ENCODE peak calls at places on chromosomes 7 and 10, in ten cellular contexts. W, L, R, N, V, A, K, E, Y and S are unnamed samples. For H3K9me3, the result is how much of the 10 kb centered on the place peaks cover.

GRCh38 chr7:68187549-68187948 is 1190.9 kb downstream of the TYW1 start:
- DNase-seq in A (no peak), K (no peak), L (no peak), W (no peak), V (no peak), Y (no peak), N (no peak), E (no peak), R (no peak), S (no peak)

GRCh38 chr10:16788778-16789177 is 28.4 kb downstream of the RSU1 start:
- DNase-seq in E (no peak), K (no peak), L (no peak), V (no peak), W (no peak), R (no peak), A (no peak), Y (no peak), N (no peak), S (no peak)

GRCh38 chr7:153061913-153062528 is 302.5 kb downstream of the ACTR3B start:
- DNase-seq in A (no peak), Y (no peak), N (no peak), E (no peak), V (no peak), R (no peak), L (no peak), K (no peak), W (no peak), S (no peak)

GRCh38 chr10:52571516-52572182 is 200.9 kb downstream of the MBL2 start:
- DNase-seq in L (no peak), R (no peak), N (no peak), V (no peak), E (no peak), Y (no peak), A (no peak), K (no peak), W (no peak), S (no peak)

GRCh38 chr7:18356195-18356645 is 139.3 kb upstream of the HDAC9 start:
- DNase-seq in E (peak), A (no peak), W (no peak), V (no peak), L (no peak), N (no peak), R (peak), Y (no peak), K (no peak), S (no peak)

GRCh38 chr10:132292972-132293415 is 14.8 kb downstream of the STK32C start:
- DNase-seq in W (no peak), N (no peak), E (no peak), K (peak), V (no peak), Y (peak), R (no peak), A (no peak), L (peak), S (no peak)

GRCh38 chr7:623464-623863 is 103.0 kb upstream of the DNAAF5 start:
- DNase-seq in E (no peak), K (no peak), A (no peak), N (no peak), L (peak), W (no peak), V (no peak), R (no peak), Y (no peak), S (no peak)

GRCh38 chr7:150502519-150502918 is 12.2 kb upstream of the GIMAP7 start:
- DNase-seq in K (no peak), Y (no peak), N (no peak), V (no peak), E (no peak), L (no peak), R (no peak), W (no peak), A (no peak), S (no peak)

GRCh38 chr7:94436018-94436604 is 41.4 kb downstream of the COL1A2 start:
- DNase-seq in Y (no peak), E (peak), V (peak), A (peak), L (no peak), N (peak), W (peak), R (peak), K (peak), S (no peak)

GRCh38 chr7:4132221-4132620 is 549.9 kb upstream of the FOXK1 start:
- DNase-seq in K (no peak), W (no peak), L (peak), N (no peak), A (no peak), V (no peak), Y (no peak), R (no peak), E (no peak), S (no peak)

GRCh38 chr7:151107882-151108281 is 21.6 kb downstream of the AGAP3 start:
- DNase-seq in E (no peak), W (no peak), Y (no peak), R (no peak), A (no peak), N (no peak), L (no peak), V (no peak), K (no peak), S (no peak)

GRCh38 chr7:25786958-25787730 is 364.9 kb upstream of the NFE2L3 start:
- DNase-seq in N (no peak), A (no peak), K (no peak), L (no peak), E (peak), V (no peak), R (peak), Y (no peak), W (no peak), S (no peak)

GRCh38 chr10:119209050-119209735 is 1.8 kb downstream of the GRK5 start:
- DNase-seq in V (peak), Y (peak), K (peak), E (peak), A (peak), W (peak), N (peak), L (peak), R (peak), S (peak)

GRCh38 chr7:22841954-22842353 is 19.3 kb upstream of the TOMM7 start:
- DNase-seq in W (no peak), V (no peak), R (no peak), A (no peak), K (peak), L (no peak), N (no peak), Y (no peak), E (peak), S (no peak)

GRCh38 chr10:115355162-115355760 is 262.1 kb downstream of the ATRNL1 start:
- DNase-seq in R (peak), L (no peak), K (no peak), A (peak), N (no peak), V (peak), E (peak), Y (no peak), W (no peak), S (no peak)

GRCh38 chr7:115004121-115004520 is 82.2 kb downstream of the MDFIC start:
- DNase-seq in K (no peak), V (peak), E (no peak), Y (no peak), R (no peak), N (no peak), L (no peak), A (no peak), W (no peak), S (no peak)

GRCh38 chr10:100912609-100913469 is at the start of gene SLF2:
- DNase-seq in K (peak), V (peak), N (peak), A (peak), E (peak), R (peak), Y (peak), W (peak), L (peak), S (peak)

DNA sequence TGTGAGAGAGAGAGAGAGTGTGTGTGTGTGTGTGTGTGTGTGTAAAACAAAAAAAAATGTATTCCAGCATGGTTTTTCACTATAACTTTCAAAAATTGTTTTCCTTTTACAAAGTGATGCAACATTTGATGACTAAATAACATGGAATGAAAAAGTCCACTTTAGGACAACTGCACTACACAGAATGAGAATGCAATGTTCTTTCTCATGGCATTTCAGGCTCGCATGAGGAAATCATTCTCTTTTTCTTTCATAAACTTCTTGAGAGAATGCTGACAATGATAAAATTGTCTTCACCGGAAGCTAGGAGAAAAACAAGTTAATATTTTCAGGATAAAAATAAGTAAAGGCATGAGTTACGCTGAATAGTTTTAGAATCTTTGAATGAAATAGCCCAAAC is 53.7 kb downstream of the SLC16A12 start:
- DNase-seq in R (peak), K (no peak), E (peak), Y (no peak), A (no peak), N (no peak), L (no peak), V (peak), W (no peak), S (no peak)
- H3K27ac ChIP-seq in R (peak), K (no peak), E (peak), Y (peak), A (no peak), N (no peak), L (peak), V (no peak), W (no peak), S (peak)

DNA sequence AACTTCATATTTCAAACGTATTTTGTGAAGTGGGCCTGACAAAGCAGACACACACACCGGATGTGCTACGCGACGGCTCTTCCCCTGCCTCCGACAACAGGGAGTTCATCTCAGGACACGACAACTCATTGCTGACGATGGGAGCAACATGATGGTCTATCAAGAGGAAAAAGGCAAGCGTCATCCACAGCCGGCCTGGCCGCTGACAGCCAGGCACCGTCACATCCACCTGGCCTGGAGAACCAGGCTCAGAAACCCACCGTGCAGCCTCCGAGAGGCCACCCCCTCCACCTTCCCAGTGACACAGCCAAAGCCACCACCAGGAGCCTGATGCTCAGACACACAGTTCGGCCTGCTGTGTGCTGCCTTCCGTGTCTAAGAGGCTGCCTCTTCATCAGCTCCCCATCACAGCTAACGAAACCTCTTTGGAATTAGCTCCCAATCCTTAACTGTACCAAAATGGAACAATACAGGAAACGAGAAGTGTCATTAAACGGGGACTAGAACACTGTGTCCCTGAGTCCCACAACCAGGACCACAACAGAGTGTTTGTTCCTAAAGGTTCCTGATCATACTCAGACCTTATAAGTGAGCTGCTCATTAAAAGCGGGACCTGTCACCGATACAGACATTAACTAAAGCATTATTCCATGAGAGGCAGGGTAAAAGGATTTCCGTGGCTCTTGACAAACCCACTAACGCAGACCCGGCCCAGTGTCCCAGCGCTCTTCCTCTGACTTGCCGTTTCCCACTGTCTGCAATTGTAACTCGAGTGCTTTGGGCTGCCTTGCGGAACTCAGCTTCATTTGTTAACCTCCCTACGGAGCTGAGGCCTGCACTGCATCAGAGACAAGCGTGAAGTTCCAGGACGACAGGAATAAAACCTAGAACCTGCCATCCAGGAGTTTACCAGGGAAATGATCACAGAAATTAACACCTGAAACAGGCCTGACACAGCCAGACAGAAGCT is 76.6 kb downstream of the SFMBT2 start:
- DNase-seq in A (peak), W (no peak), V (no peak), R (peak), N (no peak), Y (no peak), K (no peak), L (no peak), E (peak), S (no peak)
- H3K9me3 ChIP-seq in A (under half), W (under half), V (under half), R (under half), N (under half), Y (under half), K (under half), L (under half), E (under half), S (under half)

GRCh38 chr7:130899638-130900401 is 165.8 kb upstream of the KLF14 start:
- DNase-seq in V (no peak), A (no peak), W (no peak), N (no peak), E (no peak), R (no peak), K (no peak), Y (no peak), L (no peak), S (no peak)

GRCh38 chr7:130899071-130899451 is 165.1 kb upstream of the KLF14 start:
- DNase-seq in W (no peak), Y (no peak), N (no peak), A (no peak), R (no peak), L (no peak), E (no peak), V (no peak), K (no peak), S (no peak)

GRCh38 chr7:130896898-130897514 is 163.0 kb upstream of the KLF14 start:
- DNase-seq in R (peak), K (no peak), W (peak), E (peak), N (peak), V (peak), L (peak), A (peak), Y (peak), S (peak)

GRCh38 chr7:130896051-130896881 is 162.3 kb upstream of the KLF14 start:
- DNase-seq in N (no peak), K (no peak), V (no peak), R (peak), L (no peak), W (no peak), A (no peak), E (peak), Y (no peak), S (no peak)

DNA sequence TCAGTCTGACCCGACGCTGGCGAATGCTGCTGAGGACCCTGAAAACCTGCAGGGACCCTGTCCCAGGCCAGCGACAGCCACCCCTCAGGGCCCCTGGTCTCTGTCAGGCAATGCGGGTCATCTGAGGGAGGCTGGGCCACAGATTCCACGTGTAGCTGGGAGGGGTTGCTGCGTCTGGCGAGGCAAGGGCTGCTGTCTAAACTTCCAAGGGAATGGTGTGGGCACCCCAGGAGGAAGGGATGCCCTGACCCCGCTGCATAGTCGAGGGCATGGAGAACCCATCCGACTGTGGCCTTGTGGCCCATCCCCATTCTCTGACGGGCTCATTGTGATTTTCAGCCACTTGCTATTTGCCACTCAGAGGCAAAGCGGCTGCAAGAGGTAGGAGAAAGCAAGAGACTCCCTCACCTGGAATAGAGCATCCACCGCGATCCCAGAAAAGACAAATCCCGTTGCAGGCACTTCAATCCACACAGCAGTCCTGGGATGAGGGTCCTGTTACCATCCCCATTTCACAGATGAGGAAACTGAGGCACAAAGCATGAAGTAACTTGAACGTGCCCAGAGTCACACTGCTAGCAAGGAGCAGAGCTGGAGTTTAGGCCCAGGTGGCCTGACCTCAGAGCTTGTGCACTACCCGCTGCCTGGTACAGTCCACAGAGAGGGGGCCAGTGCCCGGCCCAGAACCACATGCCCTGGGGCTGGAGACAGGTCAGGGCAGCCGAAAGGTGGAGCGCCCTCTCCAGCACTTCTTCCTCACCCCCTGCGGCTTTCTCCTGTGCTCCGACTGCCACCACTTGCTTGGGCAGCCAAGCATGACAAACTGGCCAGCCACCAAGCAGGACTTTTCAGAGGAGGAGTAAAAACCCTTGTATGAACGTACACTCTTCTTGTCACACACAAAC is 163.8 kb upstream of the KLF14 start:
- DNase-seq in N (peak), V (peak), L (no peak), R (no peak), Y (no peak), E (no peak), A (no peak), K (no peak), W (no peak), S (no peak)
- H3K27ac ChIP-seq in N (peak), V (no peak), L (peak), R (no peak), Y (peak), E (peak), A (peak), K (peak), W (peak), S (peak)

DNA sequence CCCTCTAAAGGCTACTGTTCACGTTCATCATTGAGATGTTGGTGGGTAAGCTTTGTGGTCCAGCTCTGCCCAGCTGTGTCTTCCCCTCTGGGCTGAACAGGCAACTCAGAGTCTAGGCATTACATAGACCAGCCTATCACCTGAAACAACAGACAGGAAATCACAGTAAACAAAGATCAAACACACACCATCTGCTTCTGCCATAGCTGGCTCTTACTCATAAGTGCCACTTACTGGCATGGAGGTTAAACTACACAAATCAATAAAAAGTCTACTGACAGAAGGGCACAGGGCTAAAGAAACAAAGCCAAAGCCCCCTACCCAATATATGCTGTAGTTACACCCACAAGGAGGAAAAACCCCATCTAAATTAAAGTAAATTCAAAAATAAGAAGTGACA is 35.0 kb downstream of the SEPTIN14 start:
- DNase-seq in E (no peak), V (no peak), N (no peak), R (no peak), A (no peak), K (no peak), Y (no peak), W (no peak), L (no peak), S (no peak)
- H3K9me3 ChIP-seq in E (under half), V (under half), N (under half), R (under half), A (under half), K (under half), Y (under half), W (under half), L (under half), S (half or more)

GRCh38 chr7:100802951-100803350 is 24.4 kb downstream of the EPHB4 start:
- DNase-seq in A (peak), W (no peak), Y (no peak), N (no peak), L (no peak), E (no peak), K (no peak), R (no peak), V (no peak), S (no peak)

GRCh38 chr7:100804681-100805431 is 22.5 kb downstream of the EPHB4 start:
- DNase-seq in W (no peak), R (no peak), Y (no peak), L (no peak), K (no peak), E (no peak), A (no peak), V (peak), N (no peak), S (no peak)

GRCh38 chr7:100808354-100808875 is 18.9 kb downstream of the EPHB4 start:
- DNase-seq in E (no peak), K (no peak), A (no peak), N (no peak), V (no peak), L (no peak), R (no peak), W (no peak), Y (no peak), S (no peak)

GRCh38 chr7:100803398-100804161 is 23.7 kb downstream of the EPHB4 start:
- DNase-seq in W (peak), V (peak), E (peak), A (peak), Y (peak), K (peak), L (peak), R (peak), N (peak), S (peak)

DNA sequence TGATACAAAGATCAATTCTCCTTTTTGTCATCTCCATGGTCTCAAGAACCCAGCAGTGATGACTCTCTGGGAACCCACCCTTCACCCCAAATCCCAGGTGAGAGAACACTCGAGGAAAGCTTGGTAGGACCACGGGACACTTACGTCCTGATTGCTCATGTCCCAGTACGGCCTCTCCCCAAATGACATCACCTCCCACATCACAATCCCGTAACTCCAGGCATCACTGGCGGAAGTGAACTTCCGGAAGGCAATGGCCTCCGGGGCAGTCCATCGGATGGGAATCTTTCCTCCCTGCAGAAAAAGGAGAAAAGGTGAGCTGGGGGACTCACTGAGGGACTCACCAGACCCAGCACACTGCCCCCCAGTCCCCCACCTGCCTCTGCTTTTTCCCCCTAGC is 21.0 kb downstream of the EPHB4 start:
- DNase-seq in V (peak), Y (no peak), E (no peak), N (no peak), W (no peak), A (no peak), R (no peak), K (no peak), L (no peak), S (no peak)
- H3K27ac ChIP-seq in V (no peak), Y (no peak), E (no peak), N (no peak), W (no peak), A (no peak), R (no peak), K (no peak), L (no peak), S (no peak)

GRCh38 chr7:157896774-157897555 is 560.2 kb downstream of the DNAJB6 start:
- DNase-seq in E (no peak), N (no peak), Y (no peak), A (no peak), W (no peak), K (peak), L (no peak), V (no peak), R (no peak), S (no peak)
- H3K9me3 ChIP-seq in E (under half), N (under half), Y (under half), A (under half), W (under half), K (under half), L (under half), V (under half), R (under half), S (under half)